ENCODE peak calls at places on chromosomes 11 and 22, in ten cellular contexts. One of them, this sample, is unnamed.

GRCh38 chr11:15158351-15159015 is 43.8 kb downstream of the INSC start:
- DNase-seq in MCF 10A: peak
- DNase-seq in stimulated activated CD4-positive, alpha-beta T cell treated with anti-CD3 and anti-CD28 coated beads, Interleukin-1b, Interleukin-23, amount 100 ng/mL, for 1 hour: no peak
- DNase-seq in ELF-1: no peak
- DNase-seq in stimulated activated CD8-positive, alpha-beta memory T cell treated with anti-CD3 and anti-CD28 coated beads, Interleukin-4, amount 100 ng/mL, for 24 hours: no peak
- DNase-seq in non-pigmented ciliary epithelial cell: no peak
- DNase-seq in germinal center: no peak
- DNase-seq in HCEC 1CT: peak
- DNase-seq in iris pigment epithelial cell: peak
- DNase-seq in AG08396: peak
- DNase-seq in this sample: peak

GRCh38 chr22:48901324-48901723 is 926.3 kb downstream of the BRD1 start:
- DNase-seq in MCF 10A: no peak
- DNase-seq in stimulated activated CD4-positive, alpha-beta T cell treated with anti-CD3 and anti-CD28 coated beads, Interleukin-1b, Interleukin-23, amount 100 ng/mL, for 1 hour: no peak
- DNase-seq in ELF-1: no peak
- DNase-seq in stimulated activated CD8-positive, alpha-beta memory T cell treated with anti-CD3 and anti-CD28 coated beads, Interleukin-4, amount 100 ng/mL, for 24 hours: no peak
- DNase-seq in non-pigmented ciliary epithelial cell: no peak
- DNase-seq in germinal center: no peak
- DNase-seq in HCEC 1CT: no peak
- DNase-seq in iris pigment epithelial cell: no peak
- DNase-seq in AG08396: no peak
- DNase-seq in this sample: no peak

GRCh38 chr11:27319065-27319464 is 44.0 kb downstream of the CCDC34 start:
- DNase-seq in MCF 10A: no peak
- DNase-seq in stimulated activated CD4-positive, alpha-beta T cell treated with anti-CD3 and anti-CD28 coated beads, Interleukin-1b, Interleukin-23, amount 100 ng/mL, for 1 hour: no peak
- DNase-seq in ELF-1: no peak
- DNase-seq in stimulated activated CD8-positive, alpha-beta memory T cell treated with anti-CD3 and anti-CD28 coated beads, Interleukin-4, amount 100 ng/mL, for 24 hours: no peak
- DNase-seq in non-pigmented ciliary epithelial cell: no peak
- DNase-seq in germinal center: no peak
- DNase-seq in HCEC 1CT: peak
- DNase-seq in iris pigment epithelial cell: peak
- DNase-seq in AG08396: peak
- DNase-seq in this sample: peak

GRCh38 chr22:48738204-48738980 is 1089.3 kb downstream of the BRD1 start:
- DNase-seq in MCF 10A: no peak
- DNase-seq in stimulated activated CD4-positive, alpha-beta T cell treated with anti-CD3 and anti-CD28 coated beads, Interleukin-1b, Interleukin-23, amount 100 ng/mL, for 1 hour: no peak
- DNase-seq in ELF-1: no peak
- DNase-seq in stimulated activated CD8-positive, alpha-beta memory T cell treated with anti-CD3 and anti-CD28 coated beads, Interleukin-4, amount 100 ng/mL, for 24 hours: no peak
- DNase-seq in non-pigmented ciliary epithelial cell: no peak
- DNase-seq in germinal center: no peak
- DNase-seq in HCEC 1CT: no peak
- DNase-seq in iris pigment epithelial cell: no peak
- DNase-seq in AG08396: no peak
- DNase-seq in this sample: no peak

GRCh38 chr11:62680825-62681240 is 2.0 kb upstream of the UBXN1 start:
- DNase-seq in MCF 10A: peak
- DNase-seq in stimulated activated CD4-positive, alpha-beta T cell treated with anti-CD3 and anti-CD28 coated beads, Interleukin-1b, Interleukin-23, amount 100 ng/mL, for 1 hour: no peak
- DNase-seq in ELF-1: peak
- DNase-seq in stimulated activated CD8-positive, alpha-beta memory T cell treated with anti-CD3 and anti-CD28 coated beads, Interleukin-4, amount 100 ng/mL, for 24 hours: no peak
- DNase-seq in non-pigmented ciliary epithelial cell: no peak
- DNase-seq in germinal center: peak
- DNase-seq in HCEC 1CT: peak
- DNase-seq in iris pigment epithelial cell: peak
- DNase-seq in AG08396: peak
- DNase-seq in this sample: peak

GRCh38 chr11:1193326-1194230 is 29.3 kb upstream of the MUC5B start:
- DNase-seq in MCF 10A: no peak
- DNase-seq in stimulated activated CD4-positive, alpha-beta T cell treated with anti-CD3 and anti-CD28 coated beads, Interleukin-1b, Interleukin-23, amount 100 ng/mL, for 1 hour: no peak
- DNase-seq in ELF-1: no peak
- DNase-seq in stimulated activated CD8-positive, alpha-beta memory T cell treated with anti-CD3 and anti-CD28 coated beads, Interleukin-4, amount 100 ng/mL, for 24 hours: no peak
- DNase-seq in non-pigmented ciliary epithelial cell: no peak
- DNase-seq in germinal center: no peak
- DNase-seq in HCEC 1CT: no peak
- DNase-seq in iris pigment epithelial cell: no peak
- DNase-seq in AG08396: no peak
- DNase-seq in this sample: no peak

GRCh38 chr11:8259316-8259995 is 4.2 kb downstream of the LMO1 start:
- DNase-seq in MCF 10A: no peak
- DNase-seq in stimulated activated CD4-positive, alpha-beta T cell treated with anti-CD3 and anti-CD28 coated beads, Interleukin-1b, Interleukin-23, amount 100 ng/mL, for 1 hour: no peak
- DNase-seq in ELF-1: no peak
- DNase-seq in stimulated activated CD8-positive, alpha-beta memory T cell treated with anti-CD3 and anti-CD28 coated beads, Interleukin-4, amount 100 ng/mL, for 24 hours: no peak
- DNase-seq in non-pigmented ciliary epithelial cell: no peak
- DNase-seq in germinal center: no peak
- DNase-seq in HCEC 1CT: no peak
- DNase-seq in iris pigment epithelial cell: no peak
- DNase-seq in AG08396: no peak
- DNase-seq in this sample: no peak

GRCh38 chr11:62148271-62148980 is 24.6 kb downstream of the INCENP start:
- DNase-seq in MCF 10A: no peak
- DNase-seq in stimulated activated CD4-positive, alpha-beta T cell treated with anti-CD3 and anti-CD28 coated beads, Interleukin-1b, Interleukin-23, amount 100 ng/mL, for 1 hour: no peak
- DNase-seq in ELF-1: no peak
- DNase-seq in stimulated activated CD8-positive, alpha-beta memory T cell treated with anti-CD3 and anti-CD28 coated beads, Interleukin-4, amount 100 ng/mL, for 24 hours: no peak
- DNase-seq in non-pigmented ciliary epithelial cell: no peak
- DNase-seq in germinal center: no peak
- DNase-seq in HCEC 1CT: no peak
- DNase-seq in iris pigment epithelial cell: no peak
- DNase-seq in AG08396: no peak
- DNase-seq in this sample: no peak

GRCh38 chr11:2789791-2790580 is 90.2 kb upstream of the KCNQ1OT1 start:
- DNase-seq in MCF 10A: no peak
- DNase-seq in stimulated activated CD4-positive, alpha-beta T cell treated with anti-CD3 and anti-CD28 coated beads, Interleukin-1b, Interleukin-23, amount 100 ng/mL, for 1 hour: no peak
- DNase-seq in ELF-1: peak
- DNase-seq in stimulated activated CD8-positive, alpha-beta memory T cell treated with anti-CD3 and anti-CD28 coated beads, Interleukin-4, amount 100 ng/mL, for 24 hours: no peak
- DNase-seq in non-pigmented ciliary epithelial cell: no peak
- DNase-seq in germinal center: no peak
- DNase-seq in HCEC 1CT: no peak
- DNase-seq in iris pigment epithelial cell: no peak
- DNase-seq in AG08396: no peak
- DNase-seq in this sample: no peak

This sample was measured in fibroblast of lung.